ENCODE peak calls at places on chromosomes 13 and 19, in nine cellular contexts. L is lung; A is A549; G is bronchial epithelial cell; S is cardiac fibroblast; U is hepatocyte; Y is heart right ventricle; M is CD8-positive, alpha-beta T cell; K is BJ. N is an unnamed sample.

GRCh38 chr19:6890938-6891337 is 3.6 kb downstream of the ADGRE1 start:
- DNase-seq in G (no peak), A (no peak), S (no peak), L (no peak), Y (no peak), K (no peak), U (no peak), M (no peak), N (no peak)

GRCh38 chr19:10289167-10289835 is 451 bp upstream of the ICAM5 start:
- DNase-seq in M (peak), K (no peak), G (peak), A (peak), L (peak), S (peak), U (peak), Y (no peak), N (no peak)

GRCh38 chr19:1244693-1245451 is 3.3 kb downstream of the ATP5F1D start:
- DNase-seq in M (no peak), L (peak), S (no peak), Y (peak), U (peak), K (no peak), G (no peak), A (no peak), N (no peak)

GRCh38 chr13:95858286-95859075 is 181.5 kb downstream of the DNAJC3 start:
- DNase-seq in M (no peak), S (peak), L (no peak), A (no peak), K (no peak), G (peak), U (no peak), Y (no peak), N (no peak)

GRCh38 chr13:105462098-105462497 is 1073.4 kb downstream of the EFNB2 start:
- DNase-seq in M (no peak), L (no peak), A (no peak), Y (no peak), G (peak), U (no peak), K (no peak), S (no peak), N (no peak)

GRCh38 chr19:27876489-27876888 is 1336.5 kb downstream of the UQCRFS1 start:
- DNase-seq in G (no peak), S (no peak), K (no peak), M (no peak), Y (no peak), L (no peak), U (no peak), A (no peak), N (no peak)

GRCh38 chr13:21526707-21527454 is 67.8 kb upstream of the ZDHHC20 start:
- DNase-seq in G (no peak), S (no peak), A (no peak), M (no peak), Y (no peak), U (peak), K (no peak), L (no peak), N (no peak)

GRCh38 chr13:108987488-108987887 is 358.1 kb downstream of the MYO16 start:
- DNase-seq in A (no peak), L (no peak), M (no peak), Y (no peak), G (peak), U (no peak), S (peak), K (no peak), N (no peak)

GRCh38 chr13:25608181-25608580 is 236.4 kb downstream of the ATP8A2 start:
- DNase-seq in Y (no peak), U (no peak), S (no peak), L (no peak), G (no peak), K (no peak), A (no peak), M (no peak), N (peak)

GRCh38 chr13:40077396-40078027 is 422.1 kb downstream of the COG6 start:
- DNase-seq in Y (no peak), L (no peak), G (peak), S (no peak), A (no peak), M (no peak), U (no peak), K (no peak), N (no peak)

GRCh38 chr19:40213882-40214570 is 4.2 kb downstream of the TTC9B start:
- DNase-seq in U (no peak), G (no peak), A (no peak), K (no peak), M (no peak), Y (no peak), L (no peak), S (no peak), N (no peak)

GRCh38 chr13:94703271-94703670 is 9.1 kb downstream of the SOX21 start:
- DNase-seq in L (no peak), Y (no peak), S (no peak), G (no peak), A (no peak), K (no peak), M (no peak), U (no peak), N (no peak)

GRCh38 chr19:7860902-7861618 is 13.1 kb downstream of the PRR36 start:
- DNase-seq in S (no peak), A (no peak), M (no peak), L (no peak), G (no peak), U (no peak), Y (no peak), K (no peak), N (no peak)

GRCh38 chr13:65336916-65337315 is 1893.2 kb downstream of the PCDH9 start:
- DNase-seq in G (no peak), M (no peak), S (no peak), Y (no peak), A (no peak), K (no peak), U (no peak), L (no peak), N (no peak)

GRCh38 chr13:110629735-110630134 is 14.4 kb downstream of the NAXD start:
- DNase-seq in G (no peak), A (no peak), M (no peak), U (no peak), K (no peak), L (no peak), S (no peak), Y (no peak), N (no peak)

GRCh38 chr13:33494596-33495214 is 209.2 kb upstream of the STARD13 start:
- DNase-seq in S (peak), U (peak), M (no peak), K (peak), Y (no peak), A (peak), L (no peak), G (peak), N (no peak)

GRCh38 chr13:60619461-60619860 is 222.4 kb downstream of the TDRD3 start:
- DNase-seq in U (no peak), L (no peak), M (no peak), A (no peak), G (no peak), S (no peak), Y (no peak), K (no peak), N (no peak)

GRCh38 chr19:6736169-6736916 is 1.0 kb downstream of the GPR108 start:
- DNase-seq in S (peak), K (peak), A (peak), M (peak), G (peak), Y (peak), L (peak), U (peak), N (no peak)

GRCh38 chr13:35499131-35500051 is 22.9 kb upstream of the MAB21L1 start:
- DNase-seq in S (no peak), K (no peak), U (no peak), L (no peak), A (no peak), G (no peak), Y (no peak), M (no peak), N (no peak)

GRCh38 chr13:65188691-65189090 is 2041.4 kb downstream of the PCDH9 start:
- DNase-seq in Y (no peak), G (no peak), A (no peak), U (no peak), M (no peak), S (no peak), L (no peak), K (no peak), N (no peak)

GRCh38 chr13:93861818-93862217 is 617.7 kb downstream of the DCT start:
- DNase-seq in M (no peak), Y (no peak), K (no peak), U (peak), L (no peak), A (peak), S (peak), G (peak), N (no peak)

GRCh38 chr13:102484329-102484728 is 82.5 kb upstream of the FGF14 start:
- DNase-seq in G (peak), M (no peak), S (peak), Y (no peak), L (no peak), A (no peak), K (no peak), U (no peak), N (no peak)

GRCh38 chr13:108215428-108215827 is at the start of gene LIG4:
- DNase-seq in S (peak), U (peak), Y (peak), A (peak), K (peak), L (peak), G (peak), M (peak), N (peak)

DNA sequence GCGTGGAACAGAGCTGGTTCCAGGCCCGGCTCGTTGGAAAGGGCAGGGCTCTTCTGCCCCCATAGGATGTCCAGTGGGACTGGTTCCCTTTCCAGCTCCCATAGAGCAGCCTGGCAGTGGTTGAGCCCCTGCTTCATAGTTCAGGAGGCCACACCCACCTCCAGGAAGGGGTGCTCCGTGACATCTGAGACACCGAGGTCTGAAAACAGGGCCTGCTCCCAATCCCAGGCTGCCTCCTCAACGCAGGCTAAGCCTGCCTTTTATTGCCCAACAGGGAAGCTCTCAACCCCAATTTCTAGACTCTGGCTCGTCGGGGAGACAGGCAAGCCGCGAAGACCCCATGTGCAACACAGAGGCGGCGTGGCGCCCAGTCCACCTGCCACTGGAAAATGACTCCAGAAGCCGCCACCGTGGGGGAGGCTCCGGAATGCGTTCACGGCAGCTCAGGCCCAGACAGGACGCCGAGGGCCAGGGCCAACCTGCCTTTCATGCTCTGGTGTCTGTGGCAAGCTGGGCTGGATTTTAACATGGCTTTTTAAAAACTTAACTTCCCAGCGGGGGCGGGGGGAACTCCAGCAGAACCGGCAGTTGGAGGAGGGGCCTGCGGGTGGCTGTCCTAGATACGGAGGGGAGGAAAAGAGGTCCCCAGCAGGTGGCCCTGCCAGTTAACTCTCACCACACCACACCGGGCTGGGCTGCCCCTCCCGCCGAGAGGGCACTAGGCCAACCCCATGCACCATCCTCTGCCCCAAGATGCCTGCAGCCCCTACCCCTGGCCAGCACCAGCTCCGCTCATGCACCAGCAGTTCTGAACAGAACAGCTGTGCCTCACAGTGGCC is 17.9 kb upstream of the TINCR start:
- DNase-seq in K (no peak), L (no peak), U (no peak), M (no peak), Y (no peak), G (peak), S (no peak), A (no peak), N (no peak)
- H3K4me3 ChIP-seq in K (no peak), L (no peak), U (no peak), M (no peak), Y (no peak), G (no peak), S (no peak), A (no peak), N (no peak)

DNA sequence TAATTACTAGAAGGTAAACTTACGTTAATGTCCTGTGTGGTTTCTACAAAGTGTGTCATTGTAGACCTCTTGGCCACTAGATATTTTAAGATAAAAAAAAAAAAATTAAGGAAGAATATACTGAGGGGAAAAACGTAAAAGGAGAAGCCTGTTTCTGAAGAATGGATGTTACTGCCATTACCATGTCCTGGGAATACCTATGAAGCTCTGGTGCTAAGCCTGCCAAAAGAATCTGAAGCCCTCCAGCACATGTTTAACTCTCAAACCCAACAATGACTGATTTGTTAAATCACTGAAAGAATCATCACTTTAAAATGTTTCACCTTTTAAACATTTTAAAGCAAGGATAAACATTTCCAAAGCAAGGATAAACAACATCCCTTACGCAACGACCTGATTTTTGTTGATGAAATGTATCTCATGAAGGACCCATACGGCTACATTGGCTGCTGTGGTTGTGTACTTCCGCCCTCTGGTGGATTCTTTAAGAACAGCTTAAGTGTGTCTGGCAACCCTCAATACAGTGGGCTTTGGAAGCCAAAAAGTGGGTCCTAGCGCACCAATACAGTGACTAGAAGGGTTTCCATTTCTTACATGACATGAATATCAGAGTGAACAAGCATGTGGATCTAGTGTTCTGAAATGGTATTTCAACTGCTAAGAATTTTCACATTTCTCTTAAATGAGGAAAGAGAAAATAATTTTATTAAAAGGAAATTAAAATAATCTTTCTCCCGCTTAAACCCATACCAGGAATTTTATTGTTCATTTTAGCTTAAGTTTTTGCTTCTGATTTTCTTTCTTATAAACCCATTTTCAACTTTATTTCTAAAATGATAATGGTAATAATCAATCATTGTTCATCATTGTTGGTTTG is 74.5 kb upstream of the RAP2A start:
- DNase-seq in L (peak), K (peak), A (peak), S (peak), G (peak), Y (no peak), U (peak), M (no peak), N (peak)
- TF ChIP-seq CTCF in L (peak), K (peak), A (peak), S (peak), G (peak), Y (peak), U (peak), M (peak), N (peak)

GRCh38 chr19:44939668-44940067 is 2.4 kb upstream of the APOC4 start:
- DNase-seq in Y (no peak), L (no peak), A (no peak), U (no peak), M (no peak), G (no peak), K (no peak), S (peak), N (no peak)

GRCh38 chr19:44948237-44948636 is 2.4 kb downstream of the APOC2 start:
- DNase-seq in M (no peak), G (no peak), A (no peak), L (no peak), S (no peak), K (no peak), U (peak), Y (no peak), N (no peak)

GRCh38 chr19:44942067-44942571 is at the start of gene APOC4:
- DNase-seq in U (no peak), G (no peak), S (no peak), L (no peak), A (no peak), M (no peak), Y (no peak), K (no peak), N (no peak)

GRCh38 chr19:44947041-44947581 is 1.3 kb downstream of the APOC2 start:
- DNase-seq in G (no peak), U (no peak), L (no peak), S (no peak), A (no peak), K (no peak), M (no peak), Y (no peak), N (no peak)

GRCh38 chr19:44943801-44944249 is 1.8 kb downstream of the APOC4 start:
- DNase-seq in G (no peak), A (no peak), M (no peak), Y (peak), U (no peak), S (peak), L (peak), K (no peak), N (no peak)
- H3K4me3 ChIP-seq in G (no peak), A (no peak), M (no peak), Y (no peak), U (no peak), S (no peak), L (no peak), K (no peak), N (no peak)

DNA sequence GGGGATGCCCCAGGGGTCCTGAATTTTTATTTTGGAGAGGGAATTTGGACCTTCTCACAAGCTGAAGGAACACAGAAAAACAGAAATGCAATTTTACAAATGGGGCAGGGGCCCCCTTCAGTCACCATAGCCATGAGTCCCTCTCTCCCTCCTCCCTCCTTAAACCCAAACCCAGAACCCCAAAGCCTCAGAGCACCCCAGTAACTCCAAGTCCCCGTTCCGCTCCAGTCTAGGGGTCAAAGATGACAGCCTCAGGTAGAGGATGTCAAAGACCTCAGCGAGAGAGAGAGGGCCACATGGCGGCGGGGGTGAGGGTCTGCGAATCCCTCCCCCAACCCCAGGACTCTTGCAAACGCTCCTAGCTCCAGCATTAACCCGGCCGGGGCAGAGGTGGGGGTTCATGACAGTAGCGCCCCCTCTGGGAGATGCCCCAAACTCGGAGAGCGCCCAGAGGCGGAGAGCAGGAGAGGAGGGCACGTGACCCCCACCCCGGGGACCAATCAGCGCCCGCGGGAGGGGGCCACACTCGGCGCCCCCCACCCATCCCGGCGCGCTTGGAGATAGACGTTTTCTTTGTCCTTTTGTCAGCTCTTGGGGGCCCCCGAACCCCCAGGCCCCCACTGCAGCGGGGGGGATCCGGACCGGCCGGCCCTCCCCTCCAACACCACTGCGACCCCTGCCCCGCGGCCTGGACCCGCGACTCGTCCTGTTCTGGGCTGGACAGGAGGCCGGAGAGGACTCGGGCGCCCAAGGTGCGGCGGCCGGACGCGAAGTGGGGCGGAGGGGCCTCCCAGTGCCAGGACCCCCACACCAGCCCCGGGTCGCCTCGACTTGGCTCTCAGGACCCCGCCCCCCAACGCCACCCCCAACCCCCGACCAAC is 20.8 kb upstream of the SEMA6B start:
- DNase-seq in U (peak), Y (no peak), A (no peak), G (no peak), M (no peak), S (no peak), L (no peak), K (no peak), N (no peak)
- TF ChIP-seq CTCF in U (peak), Y (no peak), A (peak), G (peak), M (no peak), S (peak), L (no peak), K (peak), N (no peak)

DNA sequence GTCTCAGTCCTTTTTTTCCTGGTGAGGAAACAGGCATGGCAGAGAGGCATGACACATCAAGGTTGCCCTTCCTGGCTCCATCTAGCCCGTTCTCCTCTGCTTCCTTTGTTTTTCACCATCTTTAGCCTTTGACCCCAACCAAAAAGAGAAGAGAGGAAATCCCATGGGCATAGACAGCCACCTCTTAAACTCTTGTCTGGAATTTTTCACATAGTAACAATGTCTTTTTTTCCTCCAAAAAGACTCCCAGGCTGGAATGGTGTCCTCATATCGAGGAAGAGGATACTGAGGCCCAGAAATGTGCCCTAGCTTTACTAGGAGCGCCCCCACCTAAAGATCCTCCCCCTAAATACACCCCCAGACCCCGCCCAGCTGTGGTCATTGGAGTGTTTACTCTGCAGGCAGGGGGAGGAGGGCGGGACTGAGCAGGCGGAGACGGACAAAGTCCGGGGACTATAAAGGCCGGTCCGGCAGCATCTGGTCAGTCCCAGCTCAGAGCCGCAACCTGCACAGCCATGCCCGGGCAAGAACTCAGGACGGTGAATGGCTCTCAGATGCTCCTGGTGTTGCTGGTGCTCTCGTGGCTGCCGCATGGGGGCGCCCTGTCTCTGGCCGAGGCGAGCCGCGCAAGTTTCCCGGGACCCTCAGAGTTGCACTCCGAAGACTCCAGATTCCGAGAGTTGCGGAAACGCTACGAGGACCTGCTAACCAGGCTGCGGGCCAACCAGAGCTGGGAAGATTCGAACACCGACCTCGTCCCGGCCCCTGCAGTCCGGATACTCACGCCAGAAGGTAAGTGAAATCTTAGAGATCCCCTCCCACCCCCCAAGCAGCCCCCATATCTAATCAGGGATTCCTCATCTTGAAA is at the start of gene GDF15:
- DNase-seq in A (peak), M (no peak), K (peak), S (peak), Y (peak), G (peak), L (peak), U (peak), N (peak)
- H3K4me3 ChIP-seq in A (peak), M (no peak), K (peak), S (peak), Y (peak), G (peak), L (peak), U (peak), N (peak)

GRCh38 chr19:19740755-19741154 is 7.8 kb upstream of the ZNF14 start:
- DNase-seq in L (peak), M (no peak), Y (no peak), A (no peak), G (no peak), S (no peak), U (no peak), K (no peak), N (no peak)
- TF ChIP-seq CTCF in L (no peak), M (no peak), Y (no peak), A (no peak), G (no peak), S (no peak), U (no peak), K (no peak), N (no peak)

N was measured in LNCaP clone FGC.